ENCODE peak calls at places on chromosome 13, in five cellular contexts. One of them, this sample, is unnamed. For H3K36me3, the result is how much of the 10 kb centered on the place peaks cover.

GRCh38 chr13:79491715-79492114 is 10.8 kb downstream of the NDFIP2 start:
- DNase-seq in SK-N-SH: no peak
- DNase-seq in ascending aorta: no peak
- DNase-seq in cardiac muscle cell: peak
- DNase-seq in Peyer's patch: no peak
- DNase-seq in this sample: no peak

GRCh38 chr13:64928704-64929499 is 2301.2 kb downstream of the PCDH9 start:
- DNase-seq in ascending aorta: no peak
- DNase-seq in cardiac muscle cell: peak
- DNase-seq in SK-N-SH: no peak
- DNase-seq in Peyer's patch: no peak
- DNase-seq in this sample: no peak

GRCh38 chr13:42740753-42741152 is 40.6 kb upstream of the FAM216B start:
- DNase-seq in cardiac muscle cell: peak
- DNase-seq in SK-N-SH: peak
- DNase-seq in ascending aorta: no peak
- DNase-seq in Peyer's patch: no peak
- DNase-seq in this sample: no peak

GRCh38 chr13:41231786-41232185 is 31.6 kb downstream of the MTRF1 start:
- DNase-seq in SK-N-SH: no peak
- DNase-seq in cardiac muscle cell: peak
- DNase-seq in ascending aorta: no peak
- DNase-seq in Peyer's patch: peak
- DNase-seq in this sample: no peak

GRCh38 chr13:39036212-39036611 is 1.7 kb downstream of the PROSER1 start:
- DNase-seq in Peyer's patch: no peak
- DNase-seq in cardiac muscle cell: peak
- DNase-seq in ascending aorta: no peak
- DNase-seq in SK-N-SH: no peak
- DNase-seq in this sample: no peak

GRCh38 chr13:36096411-36097184 is 34.6 kb downstream of the DCLK1 start:
- DNase-seq in ascending aorta: no peak
- DNase-seq in cardiac muscle cell: peak
- DNase-seq in Peyer's patch: no peak
- DNase-seq in SK-N-SH: no peak
- DNase-seq in this sample: no peak

GRCh38 chr13:92572190-92572589 is 654.4 kb upstream of the GPC6 start:
- DNase-seq in SK-N-SH: no peak
- DNase-seq in cardiac muscle cell: no peak
- DNase-seq in Peyer's patch: no peak
- DNase-seq in ascending aorta: no peak
- DNase-seq in this sample: no peak

GRCh38 chr13:111035861-111036260 is 79.2 kb upstream of the ARHGEF7 start:
- DNase-seq in cardiac muscle cell: no peak
- DNase-seq in Peyer's patch: no peak
- DNase-seq in ascending aorta: no peak
- DNase-seq in SK-N-SH: no peak
- DNase-seq in this sample: no peak

DNA sequence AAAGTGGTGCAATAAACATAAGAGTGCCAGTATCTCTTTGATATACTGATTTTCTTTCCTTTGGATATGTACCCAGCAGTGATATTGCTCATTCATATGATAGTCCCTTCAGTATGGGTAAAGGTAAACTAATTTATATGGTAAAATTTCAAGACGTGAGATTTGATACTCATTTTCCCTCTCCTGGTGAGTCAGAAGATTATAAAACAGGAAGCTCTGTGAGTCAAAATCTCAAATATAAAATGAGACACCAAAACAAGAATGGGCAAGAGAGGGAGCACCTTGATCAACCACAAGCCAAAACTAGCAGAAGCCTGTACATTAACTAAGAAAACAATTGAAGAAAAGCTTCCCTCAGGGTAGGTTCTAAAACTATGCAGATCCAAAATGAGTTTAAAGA is 216.3 kb downstream of the SLITRK6 start:
- DNase-seq in SK-N-SH: no peak
- DNase-seq in cardiac muscle cell: no peak
- DNase-seq in Peyer's patch: no peak
- DNase-seq in ascending aorta: no peak
- DNase-seq in this sample: no peak
- TF ChIP-seq CTCF in SK-N-SH: no peak
- TF ChIP-seq CTCF in cardiac muscle cell: no peak
- TF ChIP-seq CTCF in Peyer's patch: no peak
- TF ChIP-seq CTCF in ascending aorta: no peak
- TF ChIP-seq CTCF in this sample: no peak

DNA sequence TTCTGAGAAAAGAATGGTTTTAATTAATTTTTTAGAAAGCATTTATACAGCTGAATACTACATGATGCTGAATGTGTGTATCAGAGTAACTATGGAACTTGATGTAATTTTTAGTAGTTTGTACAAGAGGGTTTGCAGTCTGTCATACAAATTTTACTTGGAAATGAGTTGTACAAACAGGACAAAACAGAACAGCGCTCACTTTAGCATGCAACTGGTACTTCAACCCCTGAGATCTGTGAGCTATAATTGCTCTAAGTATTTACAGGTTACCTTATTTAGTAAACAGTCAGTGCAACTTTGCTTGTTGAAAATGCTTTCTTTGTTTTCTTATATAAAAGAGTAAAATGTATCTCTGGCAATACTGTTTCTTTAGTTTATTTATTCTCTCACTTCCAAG is 719 bp downstream of the TNFRSF19 start:
- DNase-seq in SK-N-SH: no peak
- DNase-seq in cardiac muscle cell: peak
- DNase-seq in Peyer's patch: no peak
- DNase-seq in ascending aorta: no peak
- DNase-seq in this sample: no peak
- H3K4me3 ChIP-seq in SK-N-SH: peak
- H3K4me3 ChIP-seq in cardiac muscle cell: peak
- H3K4me3 ChIP-seq in Peyer's patch: no peak
- H3K4me3 ChIP-seq in ascending aorta: no peak
- H3K4me3 ChIP-seq in this sample: peak

GRCh38 chr13:48255090-48255489 is 22.1 kb downstream of the ITM2B start:
- DNase-seq in Peyer's patch: no peak
- DNase-seq in cardiac muscle cell: no peak
- DNase-seq in ascending aorta: no peak
- DNase-seq in SK-N-SH: no peak
- DNase-seq in this sample: no peak
- H3K36me3 ChIP-seq in Peyer's patch: under half
- H3K36me3 ChIP-seq in cardiac muscle cell: half or more
- H3K36me3 ChIP-seq in ascending aorta: half or more
- H3K36me3 ChIP-seq in SK-N-SH: half or more
- H3K36me3 ChIP-seq in this sample: under half

GRCh38 chr13:58907347-58907746 is 1256.4 kb downstream of the DIAPH3 start:
- DNase-seq in cardiac muscle cell: peak
- DNase-seq in Peyer's patch: no peak
- DNase-seq in ascending aorta: no peak
- DNase-seq in SK-N-SH: no peak
- DNase-seq in this sample: no peak
- TF ChIP-seq CTCF in cardiac muscle cell: peak
- TF ChIP-seq CTCF in Peyer's patch: no peak
- TF ChIP-seq CTCF in ascending aorta: no peak
- TF ChIP-seq CTCF in SK-N-SH: peak
- TF ChIP-seq CTCF in this sample: no peak

GRCh38 chr13:106474906-106475305 is 60.6 kb downstream of the EFNB2 start:
- DNase-seq in ascending aorta: no peak
- DNase-seq in SK-N-SH: no peak
- DNase-seq in cardiac muscle cell: no peak
- DNase-seq in Peyer's patch: no peak
- DNase-seq in this sample: no peak

GRCh38 chr13:106471957-106472543 is 63.4 kb downstream of the EFNB2 start:
- DNase-seq in SK-N-SH: peak
- DNase-seq in Peyer's patch: peak
- DNase-seq in ascending aorta: peak
- DNase-seq in cardiac muscle cell: peak
- DNase-seq in this sample: no peak

GRCh38 chr13:106473174-106473573 is 62.3 kb downstream of the EFNB2 start:
- DNase-seq in ascending aorta: no peak
- DNase-seq in SK-N-SH: no peak
- DNase-seq in cardiac muscle cell: no peak
- DNase-seq in Peyer's patch: no peak
- DNase-seq in this sample: no peak

GRCh38 chr13:106475852-106476251 is 59.6 kb downstream of the EFNB2 start:
- DNase-seq in cardiac muscle cell: no peak
- DNase-seq in SK-N-SH: no peak
- DNase-seq in ascending aorta: no peak
- DNase-seq in Peyer's patch: no peak
- DNase-seq in this sample: no peak

GRCh38 chr13:106472621-106473020 is 62.8 kb downstream of the EFNB2 start:
- DNase-seq in Peyer's patch: no peak
- DNase-seq in SK-N-SH: no peak
- DNase-seq in ascending aorta: no peak
- DNase-seq in cardiac muscle cell: no peak
- DNase-seq in this sample: no peak
- H3K4me3 ChIP-seq in Peyer's patch: peak
- H3K4me3 ChIP-seq in SK-N-SH: peak
- H3K4me3 ChIP-seq in ascending aorta: peak
- H3K4me3 ChIP-seq in cardiac muscle cell: no peak
- H3K4me3 ChIP-seq in this sample: no peak

GRCh38 chr13:50089633-50090032 is 74.4 kb downstream of the KCNRG start:
- DNase-seq in SK-N-SH: no peak
- DNase-seq in Peyer's patch: no peak
- DNase-seq in cardiac muscle cell: no peak
- DNase-seq in ascending aorta: no peak
- DNase-seq in this sample: no peak

GRCh38 chr13:50099473-50099872 is 84.2 kb downstream of the KCNRG start:
- DNase-seq in SK-N-SH: no peak
- DNase-seq in ascending aorta: no peak
- DNase-seq in cardiac muscle cell: no peak
- DNase-seq in Peyer's patch: no peak
- DNase-seq in this sample: no peak

GRCh38 chr13:50090211-50090610 is 75.0 kb downstream of the KCNRG start:
- DNase-seq in SK-N-SH: no peak
- DNase-seq in cardiac muscle cell: no peak
- DNase-seq in ascending aorta: no peak
- DNase-seq in Peyer's patch: no peak
- DNase-seq in this sample: no peak

GRCh38 chr13:50098693-50099092 is 83.4 kb downstream of the KCNRG start:
- DNase-seq in ascending aorta: no peak
- DNase-seq in SK-N-SH: no peak
- DNase-seq in cardiac muscle cell: no peak
- DNase-seq in Peyer's patch: no peak
- DNase-seq in this sample: no peak

DNA sequence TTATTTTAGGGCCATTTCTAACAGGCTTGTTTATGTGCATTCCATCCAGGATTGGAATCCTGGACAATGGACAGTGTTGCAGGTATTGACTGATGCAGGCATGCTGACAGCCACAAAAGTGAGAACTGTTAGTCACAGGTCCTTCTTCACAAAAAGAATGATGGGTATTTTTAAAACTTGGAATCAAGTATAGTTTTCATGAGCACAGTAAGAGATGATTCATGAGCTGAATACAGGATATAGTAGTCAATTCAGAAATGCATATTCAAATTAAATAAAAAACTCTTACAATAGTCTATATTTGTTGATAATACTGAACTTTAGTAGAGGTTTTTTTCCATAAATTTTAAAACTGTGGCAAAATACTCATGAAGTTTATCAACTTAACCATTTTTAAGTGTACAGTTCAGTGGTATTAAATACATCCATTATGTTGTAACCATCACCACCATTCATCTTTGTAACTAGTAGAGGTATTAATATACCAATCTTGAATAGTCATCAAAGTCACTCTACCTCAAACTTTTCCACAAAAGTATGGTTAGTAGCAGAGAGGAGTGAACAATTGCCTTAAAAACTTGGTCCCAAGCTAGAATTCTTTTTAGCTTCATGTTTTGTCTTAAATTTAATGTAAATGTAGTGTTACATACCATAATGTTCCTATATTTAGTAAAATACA is 79.5 kb downstream of the KCNRG start:
- DNase-seq in ascending aorta: no peak
- DNase-seq in SK-N-SH: no peak
- DNase-seq in cardiac muscle cell: no peak
- DNase-seq in Peyer's patch: no peak
- DNase-seq in this sample: no peak
- H3K36me3 ChIP-seq in ascending aorta: under half
- H3K36me3 ChIP-seq in SK-N-SH: under half
- H3K36me3 ChIP-seq in cardiac muscle cell: under half
- H3K36me3 ChIP-seq in Peyer's patch: under half
- H3K36me3 ChIP-seq in this sample: under half

DNA sequence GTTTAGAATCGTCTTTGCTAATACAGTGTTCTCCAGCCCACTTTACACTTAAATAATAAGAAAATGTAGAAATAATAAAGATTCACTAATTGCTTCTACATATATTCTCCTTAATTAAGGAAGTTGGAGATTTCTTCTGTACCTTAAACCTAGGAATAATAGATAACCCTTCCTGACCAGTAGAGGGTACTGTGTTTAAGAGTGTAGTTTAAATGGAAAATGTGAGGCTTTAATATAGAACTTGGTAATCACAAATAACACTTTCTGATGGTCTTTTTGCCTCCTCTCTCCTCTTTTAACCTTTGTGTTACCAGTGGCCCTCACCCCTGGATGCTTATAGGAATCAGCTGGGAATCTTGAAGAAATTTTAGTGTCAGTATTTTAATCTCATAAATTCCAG is 20.7 kb downstream of the POMP start:
- DNase-seq in SK-N-SH: no peak
- DNase-seq in Peyer's patch: no peak
- DNase-seq in ascending aorta: no peak
- DNase-seq in cardiac muscle cell: peak
- DNase-seq in this sample: no peak
- TF ChIP-seq CTCF in SK-N-SH: peak
- TF ChIP-seq CTCF in Peyer's patch: no peak
- TF ChIP-seq CTCF in ascending aorta: peak
- TF ChIP-seq CTCF in cardiac muscle cell: peak
- TF ChIP-seq CTCF in this sample: no peak